ENCODE peak calls at places on chromosomes 5 and 9, in five cellular contexts. One of them, this sample, is unnamed.

GRCh38 chr5:181164076-181164952 is 16.9 kb downstream of the OR2V2 start:
- DNase-seq in PC-9: no peak
- DNase-seq in head of caudate nucleus: no peak
- DNase-seq in stimulated activated CD4-positive, alpha-beta T cell treated with anti-CD3 and anti-CD28 coated beads, Interleukin-1b, Interleukin-23, amount 100 ng/mL, for 48 hours: peak
- DNase-seq in WTC11: peak
- DNase-seq in this sample: peak

GRCh38 chr9:69093471-69094103 is 58.0 kb downstream of the FXN start:
- DNase-seq in PC-9: no peak
- DNase-seq in head of caudate nucleus: no peak
- DNase-seq in stimulated activated CD4-positive, alpha-beta T cell treated with anti-CD3 and anti-CD28 coated beads, Interleukin-1b, Interleukin-23, amount 100 ng/mL, for 48 hours: no peak
- DNase-seq in WTC11: no peak
- DNase-seq in this sample: no peak

GRCh38 chr9:35397923-35398322 is 92.0 kb upstream of the RUSC2 start:
- DNase-seq in PC-9: no peak
- DNase-seq in head of caudate nucleus: no peak
- DNase-seq in stimulated activated CD4-positive, alpha-beta T cell treated with anti-CD3 and anti-CD28 coated beads, Interleukin-1b, Interleukin-23, amount 100 ng/mL, for 48 hours: no peak
- DNase-seq in WTC11: no peak
- DNase-seq in this sample: no peak

GRCh38 chr9:134475051-134475790 is 149.0 kb downstream of the RXRA start:
- DNase-seq in PC-9: no peak
- DNase-seq in head of caudate nucleus: no peak
- DNase-seq in stimulated activated CD4-positive, alpha-beta T cell treated with anti-CD3 and anti-CD28 coated beads, Interleukin-1b, Interleukin-23, amount 100 ng/mL, for 48 hours: peak
- DNase-seq in WTC11: no peak
- DNase-seq in this sample: peak

GRCh38 chr9:135939351-135940265 is 21.6 kb downstream of the UBAC1 start:
- DNase-seq in PC-9: no peak
- DNase-seq in head of caudate nucleus: no peak
- DNase-seq in stimulated activated CD4-positive, alpha-beta T cell treated with anti-CD3 and anti-CD28 coated beads, Interleukin-1b, Interleukin-23, amount 100 ng/mL, for 48 hours: peak
- DNase-seq in WTC11: no peak
- DNase-seq in this sample: peak

GRCh38 chr9:37215456-37216229 is 95.3 kb downstream of the ZCCHC7 start:
- DNase-seq in PC-9: no peak
- DNase-seq in head of caudate nucleus: no peak
- DNase-seq in stimulated activated CD4-positive, alpha-beta T cell treated with anti-CD3 and anti-CD28 coated beads, Interleukin-1b, Interleukin-23, amount 100 ng/mL, for 48 hours: no peak
- DNase-seq in WTC11: no peak
- DNase-seq in this sample: no peak

GRCh38 chr5:141528401-141528984 is 39.6 kb downstream of the PCDHGC5 start:
- DNase-seq in PC-9: no peak
- DNase-seq in head of caudate nucleus: no peak
- DNase-seq in stimulated activated CD4-positive, alpha-beta T cell treated with anti-CD3 and anti-CD28 coated beads, Interleukin-1b, Interleukin-23, amount 100 ng/mL, for 48 hours: no peak
- DNase-seq in WTC11: no peak
- DNase-seq in this sample: no peak

GRCh38 chr5:139374909-139375308 is 8.2 kb downstream of the SLC23A1 start:
- DNase-seq in PC-9: no peak
- DNase-seq in head of caudate nucleus: peak
- DNase-seq in stimulated activated CD4-positive, alpha-beta T cell treated with anti-CD3 and anti-CD28 coated beads, Interleukin-1b, Interleukin-23, amount 100 ng/mL, for 48 hours: no peak
- DNase-seq in WTC11: no peak
- DNase-seq in this sample: peak

GRCh38 chr9:34027845-34028574 is 20.7 kb downstream of the UBAP2 start:
- DNase-seq in PC-9: no peak
- DNase-seq in head of caudate nucleus: no peak
- DNase-seq in stimulated activated CD4-positive, alpha-beta T cell treated with anti-CD3 and anti-CD28 coated beads, Interleukin-1b, Interleukin-23, amount 100 ng/mL, for 48 hours: no peak
- DNase-seq in WTC11: no peak
- DNase-seq in this sample: no peak

GRCh38 chr9:27460225-27461023 is 63.7 kb upstream of the IFNK start:
- DNase-seq in PC-9: no peak
- DNase-seq in head of caudate nucleus: no peak
- DNase-seq in stimulated activated CD4-positive, alpha-beta T cell treated with anti-CD3 and anti-CD28 coated beads, Interleukin-1b, Interleukin-23, amount 100 ng/mL, for 48 hours: peak
- DNase-seq in WTC11: no peak
- DNase-seq in this sample: no peak

GRCh38 chr5:102875672-102876071 is 120.6 kb downstream of the PAM start:
- DNase-seq in PC-9: no peak
- DNase-seq in head of caudate nucleus: no peak
- DNase-seq in stimulated activated CD4-positive, alpha-beta T cell treated with anti-CD3 and anti-CD28 coated beads, Interleukin-1b, Interleukin-23, amount 100 ng/mL, for 48 hours: no peak
- DNase-seq in WTC11: no peak
- DNase-seq in this sample: no peak

GRCh38 chr5:158975363-158975762 is 124.4 kb downstream of the EBF1 start:
- DNase-seq in PC-9: no peak
- DNase-seq in head of caudate nucleus: no peak
- DNase-seq in stimulated activated CD4-positive, alpha-beta T cell treated with anti-CD3 and anti-CD28 coated beads, Interleukin-1b, Interleukin-23, amount 100 ng/mL, for 48 hours: no peak
- DNase-seq in WTC11: no peak
- DNase-seq in this sample: no peak

GRCh38 chr5:73994963-73995362 is 369.0 kb downstream of the ARHGEF28 start:
- DNase-seq in PC-9: no peak
- DNase-seq in head of caudate nucleus: no peak
- DNase-seq in stimulated activated CD4-positive, alpha-beta T cell treated with anti-CD3 and anti-CD28 coated beads, Interleukin-1b, Interleukin-23, amount 100 ng/mL, for 48 hours: no peak
- DNase-seq in WTC11: no peak
- DNase-seq in this sample: no peak

GRCh38 chr5:150703767-150704166 is 2.9 kb upstream of the RBM22 start:
- DNase-seq in PC-9: no peak
- DNase-seq in head of caudate nucleus: no peak
- DNase-seq in stimulated activated CD4-positive, alpha-beta T cell treated with anti-CD3 and anti-CD28 coated beads, Interleukin-1b, Interleukin-23, amount 100 ng/mL, for 48 hours: no peak
- DNase-seq in WTC11: no peak
- DNase-seq in this sample: no peak

GRCh38 chr5:15009420-15009819 is 137.8 kb upstream of the ANKH start:
- DNase-seq in PC-9: peak
- DNase-seq in head of caudate nucleus: no peak
- DNase-seq in stimulated activated CD4-positive, alpha-beta T cell treated with anti-CD3 and anti-CD28 coated beads, Interleukin-1b, Interleukin-23, amount 100 ng/mL, for 48 hours: no peak
- DNase-seq in WTC11: no peak
- DNase-seq in this sample: no peak

GRCh38 chr9:110189001-110189400 is 19.0 kb downstream of the C9orf152 start:
- DNase-seq in PC-9: no peak
- DNase-seq in head of caudate nucleus: peak
- DNase-seq in stimulated activated CD4-positive, alpha-beta T cell treated with anti-CD3 and anti-CD28 coated beads, Interleukin-1b, Interleukin-23, amount 100 ng/mL, for 48 hours: no peak
- DNase-seq in WTC11: no peak
- DNase-seq in this sample: no peak